ENCODE peak calls at places on chromosome 13, in ten cellular contexts. One of them, this sample, is unnamed. For H3K36me3, the result is how much of the 10 kb centered on the place peaks cover.

GRCh38 chr13:65461590-65461989 is 1768.5 kb downstream of the PCDH9 start:
- DNase-seq in GM23338: peak
- DNase-seq in CD8-positive, alpha-beta T cell: no peak
- DNase-seq in naive thymus-derived CD4-positive, alpha-beta T cell: no peak
- DNase-seq in sigmoid colon: no peak
- DNase-seq in stomach: no peak
- DNase-seq in small intestine: no peak
- DNase-seq in adipocyte: no peak
- DNase-seq in cardiac muscle cell: peak
- DNase-seq in Peyer's patch: no peak
- DNase-seq in this sample: no peak

GRCh38 chr13:101726681-101727080 is 274.2 kb downstream of the ITGBL1 start:
- DNase-seq in adipocyte: peak
- DNase-seq in naive thymus-derived CD4-positive, alpha-beta T cell: no peak
- DNase-seq in cardiac muscle cell: no peak
- DNase-seq in Peyer's patch: no peak
- DNase-seq in sigmoid colon: no peak
- DNase-seq in CD8-positive, alpha-beta T cell: no peak
- DNase-seq in GM23338: no peak
- DNase-seq in stomach: no peak
- DNase-seq in small intestine: no peak
- DNase-seq in this sample: no peak

GRCh38 chr13:25752957-25753540 is 298.8 kb downstream of the SHISA2 start:
- DNase-seq in adipocyte: peak
- DNase-seq in stomach: peak
- DNase-seq in Peyer's patch: no peak
- DNase-seq in CD8-positive, alpha-beta T cell: no peak
- DNase-seq in cardiac muscle cell: peak
- DNase-seq in GM23338: no peak
- DNase-seq in small intestine: peak
- DNase-seq in sigmoid colon: no peak
- DNase-seq in naive thymus-derived CD4-positive, alpha-beta T cell: no peak
- DNase-seq in this sample: no peak

GRCh38 chr13:109012115-109012514 is 382.7 kb downstream of the MYO16 start:
- DNase-seq in GM23338: peak
- DNase-seq in stomach: no peak
- DNase-seq in adipocyte: no peak
- DNase-seq in sigmoid colon: no peak
- DNase-seq in Peyer's patch: no peak
- DNase-seq in CD8-positive, alpha-beta T cell: no peak
- DNase-seq in naive thymus-derived CD4-positive, alpha-beta T cell: no peak
- DNase-seq in small intestine: no peak
- DNase-seq in cardiac muscle cell: no peak
- DNase-seq in this sample: no peak

GRCh38 chr13:92187378-92187989 is 789.1 kb downstream of the GPC5 start:
- DNase-seq in CD8-positive, alpha-beta T cell: no peak
- DNase-seq in small intestine: peak
- DNase-seq in cardiac muscle cell: peak
- DNase-seq in naive thymus-derived CD4-positive, alpha-beta T cell: no peak
- DNase-seq in stomach: no peak
- DNase-seq in adipocyte: peak
- DNase-seq in Peyer's patch: no peak
- DNase-seq in sigmoid colon: no peak
- DNase-seq in GM23338: peak
- DNase-seq in this sample: no peak

GRCh38 chr13:80214050-80214449 is 126.9 kb downstream of the SPRY2 start:
- DNase-seq in adipocyte: no peak
- DNase-seq in Peyer's patch: no peak
- DNase-seq in GM23338: no peak
- DNase-seq in sigmoid colon: no peak
- DNase-seq in naive thymus-derived CD4-positive, alpha-beta T cell: no peak
- DNase-seq in cardiac muscle cell: no peak
- DNase-seq in CD8-positive, alpha-beta T cell: no peak
- DNase-seq in stomach: no peak
- DNase-seq in small intestine: no peak
- DNase-seq in this sample: no peak

GRCh38 chr13:59531571-59532091 is 632.1 kb downstream of the DIAPH3 start:
- DNase-seq in GM23338: peak
- DNase-seq in adipocyte: peak
- DNase-seq in sigmoid colon: peak
- DNase-seq in small intestine: peak
- DNase-seq in stomach: peak
- DNase-seq in Peyer's patch: no peak
- DNase-seq in CD8-positive, alpha-beta T cell: peak
- DNase-seq in cardiac muscle cell: peak
- DNase-seq in naive thymus-derived CD4-positive, alpha-beta T cell: peak
- DNase-seq in this sample: no peak

GRCh38 chr13:26433776-26434175 is 123.7 kb upstream of the WASF3 start:
- DNase-seq in GM23338: no peak
- DNase-seq in sigmoid colon: no peak
- DNase-seq in CD8-positive, alpha-beta T cell: no peak
- DNase-seq in stomach: no peak
- DNase-seq in small intestine: no peak
- DNase-seq in naive thymus-derived CD4-positive, alpha-beta T cell: no peak
- DNase-seq in cardiac muscle cell: no peak
- DNase-seq in Peyer's patch: no peak
- DNase-seq in adipocyte: no peak
- DNase-seq in this sample: no peak

GRCh38 chr13:96963786-96964475 is 30.3 kb downstream of the OXGR1 start:
- DNase-seq in CD8-positive, alpha-beta T cell: no peak
- DNase-seq in sigmoid colon: no peak
- DNase-seq in Peyer's patch: no peak
- DNase-seq in stomach: no peak
- DNase-seq in adipocyte: no peak
- DNase-seq in naive thymus-derived CD4-positive, alpha-beta T cell: no peak
- DNase-seq in small intestine: no peak
- DNase-seq in cardiac muscle cell: no peak
- DNase-seq in GM23338: no peak
- DNase-seq in this sample: no peak

GRCh38 chr13:102825921-102826706 is 19.7 kb upstream of the ERCC5 start:
- DNase-seq in small intestine: no peak
- DNase-seq in adipocyte: peak
- DNase-seq in Peyer's patch: no peak
- DNase-seq in cardiac muscle cell: peak
- DNase-seq in stomach: no peak
- DNase-seq in CD8-positive, alpha-beta T cell: no peak
- DNase-seq in sigmoid colon: no peak
- DNase-seq in GM23338: peak
- DNase-seq in naive thymus-derived CD4-positive, alpha-beta T cell: no peak
- DNase-seq in this sample: no peak

GRCh38 chr13:102830646-102831045 is 15.2 kb upstream of the ERCC5 start:
- DNase-seq in stomach: peak
- DNase-seq in CD8-positive, alpha-beta T cell: no peak
- DNase-seq in small intestine: peak
- DNase-seq in GM23338: peak
- DNase-seq in Peyer's patch: peak
- DNase-seq in sigmoid colon: no peak
- DNase-seq in adipocyte: no peak
- DNase-seq in cardiac muscle cell: peak
- DNase-seq in naive thymus-derived CD4-positive, alpha-beta T cell: no peak
- DNase-seq in this sample: no peak

GRCh38 chr13:102825400-102825799 is 20.4 kb upstream of the ERCC5 start:
- DNase-seq in Peyer's patch: no peak
- DNase-seq in stomach: no peak
- DNase-seq in naive thymus-derived CD4-positive, alpha-beta T cell: no peak
- DNase-seq in cardiac muscle cell: no peak
- DNase-seq in small intestine: no peak
- DNase-seq in adipocyte: no peak
- DNase-seq in sigmoid colon: no peak
- DNase-seq in CD8-positive, alpha-beta T cell: no peak
- DNase-seq in GM23338: peak
- DNase-seq in this sample: no peak
- H3K36me3 ChIP-seq in Peyer's patch: under half
- H3K36me3 ChIP-seq in stomach: half or more
- H3K36me3 ChIP-seq in naive thymus-derived CD4-positive, alpha-beta T cell: under half
- H3K36me3 ChIP-seq in cardiac muscle cell: under half
- H3K36me3 ChIP-seq in small intestine: under half
- H3K36me3 ChIP-seq in adipocyte: under half
- H3K36me3 ChIP-seq in sigmoid colon: under half
- H3K36me3 ChIP-seq in CD8-positive, alpha-beta T cell: under half
- H3K36me3 ChIP-seq in GM23338: under half
- H3K36me3 ChIP-seq in this sample: under half

DNA sequence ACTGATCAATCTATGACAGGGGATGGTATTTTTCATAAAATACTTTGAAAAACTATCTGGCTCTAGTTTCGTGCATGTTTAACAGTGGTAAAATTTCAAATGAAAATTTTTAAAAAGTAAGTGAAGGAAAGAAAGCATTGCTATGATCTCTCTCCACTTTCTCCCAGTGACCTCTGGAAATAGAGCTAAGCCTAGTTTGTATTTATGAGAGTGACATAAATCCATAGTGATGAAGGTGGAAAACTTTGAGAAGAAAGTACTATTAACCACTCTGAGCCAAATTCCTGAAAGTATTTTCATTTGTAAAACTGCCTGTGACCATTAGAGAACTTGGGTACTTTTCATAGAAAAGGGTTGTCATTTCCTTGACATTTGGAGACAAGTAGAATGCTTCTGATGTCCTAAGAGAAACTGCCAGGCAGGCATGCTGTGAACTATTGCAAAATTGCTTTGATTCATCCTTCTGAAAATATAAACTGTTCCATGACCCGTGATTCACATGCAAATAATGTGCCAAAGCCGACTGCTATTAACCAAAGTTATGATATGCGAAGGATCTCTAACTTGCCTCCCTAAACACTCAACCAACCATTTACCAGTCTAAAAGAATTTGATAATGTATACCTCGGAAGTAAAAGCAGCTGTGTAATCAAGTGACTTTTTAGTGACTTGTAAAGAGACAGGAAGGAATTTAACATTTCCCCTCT is 133.2 kb downstream of the VWA8 start:
- DNase-seq in Peyer's patch: no peak
- DNase-seq in GM23338: no peak
- DNase-seq in CD8-positive, alpha-beta T cell: no peak
- DNase-seq in adipocyte: peak
- DNase-seq in cardiac muscle cell: peak
- DNase-seq in stomach: no peak
- DNase-seq in naive thymus-derived CD4-positive, alpha-beta T cell: no peak
- DNase-seq in sigmoid colon: no peak
- DNase-seq in small intestine: no peak
- DNase-seq in this sample: no peak
- H3K36me3 ChIP-seq in Peyer's patch: under half
- H3K36me3 ChIP-seq in GM23338: under half
- H3K36me3 ChIP-seq in CD8-positive, alpha-beta T cell: under half
- H3K36me3 ChIP-seq in adipocyte: under half
- H3K36me3 ChIP-seq in cardiac muscle cell: under half
- H3K36me3 ChIP-seq in stomach: under half
- H3K36me3 ChIP-seq in naive thymus-derived CD4-positive, alpha-beta T cell: under half
- H3K36me3 ChIP-seq in sigmoid colon: under half
- H3K36me3 ChIP-seq in small intestine: under half
- H3K36me3 ChIP-seq in this sample: under half

DNA sequence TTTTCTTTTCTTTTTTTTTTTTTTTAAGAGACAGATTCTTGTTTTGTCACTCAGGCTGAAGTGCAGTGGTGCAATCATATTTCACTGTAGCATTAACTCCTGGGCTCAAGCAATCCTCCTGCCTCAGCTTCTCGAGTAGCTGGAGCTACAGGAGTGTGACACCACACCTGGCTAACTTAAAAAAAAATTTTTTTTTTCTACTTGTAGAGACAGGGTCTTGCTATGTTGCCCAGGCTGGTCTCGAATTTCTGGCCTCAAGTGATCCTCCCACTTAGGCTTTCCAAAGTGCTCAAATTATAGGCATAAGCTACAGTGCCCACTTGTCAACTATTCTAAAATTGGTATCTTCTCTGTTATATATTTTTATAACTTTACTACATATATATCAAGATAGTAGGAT is 6.6 kb downstream of the ELF1 start:
- DNase-seq in sigmoid colon: no peak
- DNase-seq in naive thymus-derived CD4-positive, alpha-beta T cell: no peak
- DNase-seq in GM23338: no peak
- DNase-seq in CD8-positive, alpha-beta T cell: no peak
- DNase-seq in Peyer's patch: no peak
- DNase-seq in small intestine: no peak
- DNase-seq in stomach: no peak
- DNase-seq in adipocyte: no peak
- DNase-seq in cardiac muscle cell: no peak
- DNase-seq in this sample: no peak
- H3K36me3 ChIP-seq in sigmoid colon: under half
- H3K36me3 ChIP-seq in naive thymus-derived CD4-positive, alpha-beta T cell: under half
- H3K36me3 ChIP-seq in GM23338: under half
- H3K36me3 ChIP-seq in CD8-positive, alpha-beta T cell: under half
- H3K36me3 ChIP-seq in Peyer's patch: under half
- H3K36me3 ChIP-seq in small intestine: under half
- H3K36me3 ChIP-seq in stomach: under half
- H3K36me3 ChIP-seq in adipocyte: under half
- H3K36me3 ChIP-seq in cardiac muscle cell: under half
- H3K36me3 ChIP-seq in this sample: under half

DNA sequence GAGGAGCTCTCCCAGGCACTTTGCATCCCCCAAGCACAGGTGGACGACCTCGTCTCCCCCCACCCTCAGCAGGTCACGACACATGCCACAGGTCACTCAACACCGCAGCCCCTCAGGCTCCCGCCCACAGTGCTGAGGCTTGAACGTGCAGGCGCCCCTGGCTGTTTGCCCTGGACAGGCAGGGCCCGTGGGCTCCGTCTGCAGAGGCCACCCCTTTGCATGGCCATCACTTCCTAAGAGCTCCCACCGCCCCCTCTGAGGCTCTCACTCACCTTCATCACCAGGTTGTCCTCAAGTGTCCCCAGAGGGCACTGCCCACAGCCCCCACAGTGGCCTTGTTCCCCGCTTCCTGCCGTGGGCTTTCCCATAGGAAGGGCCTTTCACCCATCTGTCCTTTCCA is 132.1 kb upstream of the MCF2L start:
- DNase-seq in naive thymus-derived CD4-positive, alpha-beta T cell: no peak
- DNase-seq in GM23338: no peak
- DNase-seq in adipocyte: no peak
- DNase-seq in Peyer's patch: peak
- DNase-seq in small intestine: no peak
- DNase-seq in sigmoid colon: peak
- DNase-seq in CD8-positive, alpha-beta T cell: no peak
- DNase-seq in cardiac muscle cell: no peak
- DNase-seq in stomach: no peak
- DNase-seq in this sample: no peak
- H3K36me3 ChIP-seq in naive thymus-derived CD4-positive, alpha-beta T cell: half or more
- H3K36me3 ChIP-seq in GM23338: under half
- H3K36me3 ChIP-seq in adipocyte: under half
- H3K36me3 ChIP-seq in Peyer's patch: under half
- H3K36me3 ChIP-seq in small intestine: under half
- H3K36me3 ChIP-seq in sigmoid colon: under half
- H3K36me3 ChIP-seq in CD8-positive, alpha-beta T cell: under half
- H3K36me3 ChIP-seq in cardiac muscle cell: half or more
- H3K36me3 ChIP-seq in stomach: half or more
- H3K36me3 ChIP-seq in this sample: half or more

This sample was measured in effector memory CD4-positive, alpha-beta T cell.